ENCODE peak calls at places on chromosomes 6 and 20, in eight cellular contexts. V is stimulated activated CD4-positive, alpha-beta T cell treated with anti-CD3 and anti-CD28 coated beads, Interleukin-2, amount 100 ng/mL, for 48 hours; C is fibroblast of pulmonary artery; K is iris pigment epithelial cell; W is PC-3; P is ACHN; N is GM23248; O is HCT116. X is an unnamed sample.

GRCh38 chr6:117545161-117545595 is 57.1 kb downstream of the GOPC start:
- DNase-seq in V (no peak), C (no peak), K (no peak), W (peak), P (no peak), N (no peak), O (no peak), X (no peak)

GRCh38 chr6:21856844-21857243 is 263.3 kb downstream of the SOX4 start:
- DNase-seq in V (no peak), C (peak), K (peak), W (peak), P (no peak), N (peak), O (no peak), X (no peak)

GRCh38 chr20:38940644-38941043 is 14.4 kb downstream of the FAM83D start:
- DNase-seq in V (no peak), C (no peak), K (no peak), W (no peak), P (no peak), N (no peak), O (no peak), X (no peak)

GRCh38 chr20:37355252-37356180 is 9.6 kb downstream of the SRC start:
- DNase-seq in V (no peak), C (no peak), K (no peak), W (no peak), P (no peak), N (no peak), O (no peak), X (no peak)

GRCh38 chr6:76684881-76685280 is 612.4 kb upstream of the IMPG1 start:
- DNase-seq in V (no peak), C (peak), K (peak), W (no peak), P (no peak), N (no peak), O (no peak), X (no peak)

GRCh38 chr6:132977413-132977812 is 163.0 kb downstream of the RPS12 start:
- DNase-seq in V (no peak), C (no peak), K (no peak), W (peak), P (no peak), N (no peak), O (no peak), X (no peak)

GRCh38 chr6:70973591-70973990 is 16.7 kb upstream of the B3GAT2 start:
- DNase-seq in V (no peak), C (no peak), K (no peak), W (no peak), P (no peak), N (peak), O (no peak), X (no peak)

GRCh38 chr6:111938710-111939109 is 65.5 kb upstream of the FYN start:
- DNase-seq in V (no peak), C (peak), K (peak), W (peak), P (no peak), N (peak), O (no peak), X (no peak)

GRCh38 chr20:45405566-45406259 is 2.4 kb upstream of the DBNDD2 start:
- DNase-seq in V (no peak), C (no peak), K (no peak), W (peak), P (peak), N (peak), O (no peak), X (peak)

GRCh38 chr6:37059344-37060194 is 54.1 kb downstream of the FGD2 start:
- DNase-seq in V (no peak), C (peak), K (peak), W (peak), P (peak), N (peak), O (peak), X (no peak)

GRCh38 chr6:98928688-98929087 is 19.1 kb downstream of the FBXL4 start:
- DNase-seq in V (no peak), C (no peak), K (no peak), W (no peak), P (no peak), N (no peak), O (no peak), X (no peak)

GRCh38 chr6:168208854-168209253 is 110.7 kb downstream of the DACT2 start:
- DNase-seq in V (no peak), C (no peak), K (no peak), W (no peak), P (no peak), N (no peak), O (no peak), X (no peak)

GRCh38 chr6:169858935-169859351 is 107.5 kb downstream of the ERMARD start:
- DNase-seq in V (no peak), C (no peak), K (no peak), W (no peak), P (no peak), N (no peak), O (no peak), X (no peak)

GRCh38 chr6:132734694-132735236 is 20.9 kb upstream of the VNN1 start:
- DNase-seq in V (no peak), C (peak), K (peak), W (peak), P (peak), N (peak), O (peak), X (no peak)

GRCh38 chr20:31560094-31560899 is 44.8 kb upstream of the ID1 start:
- DNase-seq in V (peak), C (peak), K (peak), W (peak), P (peak), N (peak), O (peak), X (peak)

GRCh38 chr20:7031222-7031621 is 263.7 kb downstream of the BMP2 start:
- DNase-seq in V (no peak), C (no peak), K (peak), W (peak), P (peak), N (peak), O (no peak), X (no peak)

GRCh38 chr6:90364846-90365401 is 68.3 kb upstream of the BACH2 start:
- DNase-seq in V (no peak), C (no peak), K (no peak), W (peak), P (no peak), N (no peak), O (no peak), X (no peak)

GRCh38 chr6:157244175-157244574 is 79.1 kb downstream of the TMEM242 start:
- DNase-seq in V (no peak), C (peak), K (peak), W (no peak), P (no peak), N (peak), O (no peak), X (no peak)

GRCh38 chr20:54103067-54103761 is 32.8 kb upstream of the BCAS1 start:
- DNase-seq in V (peak), C (peak), K (peak), W (peak), P (peak), N (peak), O (peak), X (peak)

GRCh38 chr6:158268361-158269147 is 43.7 kb upstream of the TULP4 start:
- DNase-seq in V (no peak), C (no peak), K (no peak), W (no peak), P (no peak), N (no peak), O (no peak), X (no peak)